ENCODE peak calls at places on chromosomes 3 and 15, in five cellular contexts. One of them, this sample, is unnamed.

GRCh38 chr15:65873271-65873670 is 4.0 kb downstream of the RAB11A start:
- DNase-seq in pancreas: no peak
- DNase-seq in heart left ventricle: no peak
- DNase-seq in stomach: no peak
- DNase-seq in breast epithelium: no peak
- DNase-seq in this sample: no peak

GRCh38 chr3:184350618-184351017 is 10.8 kb downstream of the CLCN2 start:
- DNase-seq in heart left ventricle: no peak
- DNase-seq in pancreas: no peak
- DNase-seq in stomach: no peak
- DNase-seq in breast epithelium: no peak
- DNase-seq in this sample: no peak

GRCh38 chr15:88631464-88632028 is 7.3 kb upstream of the ISG20 start:
- DNase-seq in breast epithelium: no peak
- DNase-seq in pancreas: no peak
- DNase-seq in heart left ventricle: no peak
- DNase-seq in stomach: no peak
- DNase-seq in this sample: no peak

GRCh38 chr3:126556637-126557414 is 1.9 kb downstream of the C3orf22 start:
- DNase-seq in breast epithelium: no peak
- DNase-seq in stomach: peak; percentile 5
- DNase-seq in heart left ventricle: no peak
- DNase-seq in pancreas: no peak
- DNase-seq in this sample: no peak

GRCh38 chr15:60026555-60026954 is 22.4 kb downstream of the FOXB1 start:
- DNase-seq in heart left ventricle: no peak
- DNase-seq in breast epithelium: no peak
- DNase-seq in pancreas: no peak
- DNase-seq in stomach: no peak
- DNase-seq in this sample: no peak

GRCh38 chr3:195247863-195248189 is 23.1 kb downstream of the XXYLT1 start:
- DNase-seq in pancreas: no peak
- DNase-seq in breast epithelium: no peak
- DNase-seq in stomach: no peak
- DNase-seq in heart left ventricle: peak; percentile 1
- DNase-seq in this sample: no peak

GRCh38 chr3:173502983-173503568 is 105.5 kb downstream of the NLGN1 start:
- DNase-seq in breast epithelium: no peak
- DNase-seq in stomach: no peak
- DNase-seq in heart left ventricle: peak; percentile 52
- DNase-seq in pancreas: no peak
- DNase-seq in this sample: no peak

GRCh38 chr3:156175570-156175969 is 55.2 kb downstream of the KCNAB1 start:
- DNase-seq in pancreas: no peak
- DNase-seq in breast epithelium: no peak
- DNase-seq in stomach: no peak
- DNase-seq in heart left ventricle: no peak
- DNase-seq in this sample: no peak

GRCh38 chr15:88541709-88542341 is 4.7 kb downstream of the DET1 start:
- DNase-seq in breast epithelium: no peak
- DNase-seq in heart left ventricle: no peak
- DNase-seq in stomach: no peak
- DNase-seq in pancreas: no peak
- DNase-seq in this sample: no peak

GRCh38 chr3:133964547-133964946 is 65.2 kb downstream of the SLCO2A1 start:
- DNase-seq in heart left ventricle: no peak
- DNase-seq in breast epithelium: no peak
- DNase-seq in stomach: no peak
- DNase-seq in pancreas: no peak
- DNase-seq in this sample: peak; percentile 9

GRCh38 chr3:72246685-72247084 is 461.7 kb upstream of the PROK2 start:
- DNase-seq in pancreas: no peak
- DNase-seq in breast epithelium: no peak
- DNase-seq in stomach: peak; percentile 41
- DNase-seq in heart left ventricle: peak; percentile 45
- DNase-seq in this sample: no peak

GRCh38 chr3:131812433-131812832 is 222.4 kb downstream of the CPNE4 start:
- DNase-seq in stomach: no peak
- DNase-seq in heart left ventricle: no peak
- DNase-seq in breast epithelium: no peak
- DNase-seq in pancreas: no peak
- DNase-seq in this sample: no peak

GRCh38 chr3:133572158-133573053 is 1.1 kb upstream of the CDV3 start:
- DNase-seq in breast epithelium: no peak
- DNase-seq in pancreas: no peak
- DNase-seq in heart left ventricle: no peak
- DNase-seq in stomach: no peak
- DNase-seq in this sample: no peak

GRCh38 chr15:62740141-62741004 is 302.2 kb upstream of the TPM1 start:
- DNase-seq in stomach: no peak
- DNase-seq in pancreas: no peak
- DNase-seq in heart left ventricle: no peak
- DNase-seq in breast epithelium: no peak
- DNase-seq in this sample: no peak

GRCh38 chr3:195907730-195908438 is 467 bp downstream of the TNK2 start:
- DNase-seq in breast epithelium: no peak
- DNase-seq in pancreas: no peak
- DNase-seq in stomach: peak; percentile 51
- DNase-seq in heart left ventricle: peak; percentile 42
- DNase-seq in this sample: no peak

GRCh38 chr3:164476631-164477030 is 601.7 kb downstream of the SI start:
- DNase-seq in breast epithelium: no peak
- DNase-seq in stomach: no peak
- DNase-seq in pancreas: no peak
- DNase-seq in heart left ventricle: no peak
- DNase-seq in this sample: no peak

GRCh38 chr3:159860727-159861126 is 127.9 kb upstream of the IL12A start:
- DNase-seq in heart left ventricle: no peak
- DNase-seq in pancreas: no peak
- DNase-seq in stomach: no peak
- DNase-seq in breast epithelium: no peak
- DNase-seq in this sample: no peak

GRCh38 chr15:82146990-82147461 is 101.2 kb upstream of the MEX3B start:
- DNase-seq in stomach: no peak
- DNase-seq in pancreas: peak; percentile 19
- DNase-seq in breast epithelium: no peak
- DNase-seq in heart left ventricle: no peak
- DNase-seq in this sample: no peak

GRCh38 chr3:15948403-15948802 is 150.6 kb upstream of the ANKRD28 start:
- DNase-seq in breast epithelium: no peak
- DNase-seq in stomach: no peak
- DNase-seq in heart left ventricle: no peak
- DNase-seq in pancreas: no peak
- DNase-seq in this sample: no peak

GRCh38 chr3:120013481-120013880 is 80.8 kb downstream of the GSK3B start:
- DNase-seq in pancreas: no peak
- DNase-seq in breast epithelium: no peak
- DNase-seq in heart left ventricle: no peak
- DNase-seq in stomach: no peak
- DNase-seq in this sample: no peak

GRCh38 chr3:107870989-107871638 is 219.7 kb downstream of the CD47 start:
- DNase-seq in breast epithelium: no peak
- DNase-seq in stomach: no peak
- DNase-seq in heart left ventricle: no peak
- DNase-seq in pancreas: no peak
- DNase-seq in this sample: no peak

GRCh38 chr3:173789530-173789929 is 392.0 kb downstream of the NLGN1 start:
- DNase-seq in breast epithelium: no peak
- DNase-seq in pancreas: no peak
- DNase-seq in heart left ventricle: no peak
- DNase-seq in stomach: no peak
- DNase-seq in this sample: no peak

GRCh38 chr3:183825380-183826161 is at the start of gene MAP6D1:
- DNase-seq in stomach: no peak
- DNase-seq in heart left ventricle: peak; percentile 30
- DNase-seq in pancreas: peak; percentile 39
- DNase-seq in breast epithelium: no peak
- DNase-seq in this sample: peak; percentile 54

GRCh38 chr3:73432021-73432722 is 192.6 kb downstream of the PDZRN3 start:
- DNase-seq in stomach: no peak
- DNase-seq in heart left ventricle: no peak
- DNase-seq in breast epithelium: no peak
- DNase-seq in pancreas: no peak
- DNase-seq in this sample: peak; percentile 22

GRCh38 chr3:108296239-108296638 is at the start of gene HHLA2:
- DNase-seq in heart left ventricle: no peak
- DNase-seq in stomach: no peak
- DNase-seq in breast epithelium: no peak
- DNase-seq in pancreas: no peak
- DNase-seq in this sample: no peak

GRCh38 chr15:73927003-73927475 is 777 bp downstream of the LOXL1 start:
- DNase-seq in pancreas: peak; percentile 79
- DNase-seq in breast epithelium: peak; percentile 70
- DNase-seq in heart left ventricle: no peak
- DNase-seq in stomach: peak; percentile 86
- DNase-seq in this sample: no peak

GRCh38 chr15:81265944-81266775 is 57.8 kb downstream of the STARD5 start:
- DNase-seq in pancreas: peak; percentile 78
- DNase-seq in stomach: peak; percentile 83
- DNase-seq in breast epithelium: peak; percentile 79
- DNase-seq in heart left ventricle: peak; percentile 75
- DNase-seq in this sample: peak; percentile 79

GRCh38 chr3:56137406-56137805 is 330.9 kb downstream of the ERC2 start:
- DNase-seq in heart left ventricle: no peak
- DNase-seq in pancreas: no peak
- DNase-seq in breast epithelium: no peak
- DNase-seq in stomach: no peak
- DNase-seq in this sample: no peak

GRCh38 chr15:40511093-40511471 is 40.3 kb downstream of the CHST14 start:
- DNase-seq in stomach: no peak
- DNase-seq in heart left ventricle: no peak
- DNase-seq in breast epithelium: no peak
- DNase-seq in pancreas: no peak
- DNase-seq in this sample: no peak

GRCh38 chr3:144774897-144775296 is 803.3 kb downstream of the DIPK2A start:
- DNase-seq in stomach: no peak
- DNase-seq in heart left ventricle: no peak
- DNase-seq in pancreas: no peak
- DNase-seq in breast epithelium: no peak
- DNase-seq in this sample: no peak

DNA sequence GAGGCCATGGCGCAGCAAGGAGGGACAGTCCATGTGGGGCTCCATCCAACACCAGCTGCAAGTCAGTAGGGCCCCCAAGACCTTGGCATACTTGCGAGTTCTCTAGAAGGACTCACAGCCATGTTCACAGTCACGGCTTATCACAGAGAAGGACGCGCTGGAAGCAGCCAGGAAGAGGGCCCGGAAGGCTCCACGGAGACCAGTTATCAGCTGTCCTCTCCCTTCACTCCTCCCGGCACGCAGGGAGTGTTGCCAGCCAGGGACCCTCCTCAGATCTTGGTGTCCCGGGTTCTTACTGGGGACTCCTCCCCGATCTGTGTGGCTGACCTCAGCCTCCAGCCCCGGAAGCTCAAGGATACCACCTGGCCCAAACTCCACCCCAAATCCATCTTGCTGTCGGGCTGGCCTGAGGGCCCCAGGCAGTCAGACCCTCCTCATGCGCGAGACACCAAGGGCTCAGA is 68.0 kb downstream of the SLTM start:
- DNase-seq in stomach: no peak
- DNase-seq in heart left ventricle: no peak
- DNase-seq in breast epithelium: no peak
- DNase-seq in pancreas: peak; percentile 20
- DNase-seq in this sample: no peak
- H3K27ac ChIP-seq in stomach: no peak overlapping the region
- H3K27ac ChIP-seq in heart left ventricle: no peak overlapping the region
- H3K27ac ChIP-seq in breast epithelium: no peak overlapping the region
- H3K27ac ChIP-seq in pancreas: peak overlapping the region; percentile 69
- H3K27ac ChIP-seq in this sample: no peak overlapping the region

GRCh38 chr3:152278674-152279427 is 10.1 kb downstream of the MBNL1 start:
- DNase-seq in pancreas: no peak
- DNase-seq in stomach: no peak
- DNase-seq in breast epithelium: no peak
- DNase-seq in heart left ventricle: no peak
- DNase-seq in this sample: no peak
- H3K4me3 ChIP-seq in pancreas: no peak overlapping the region
- H3K4me3 ChIP-seq in stomach: no peak overlapping the region
- H3K4me3 ChIP-seq in breast epithelium: no peak overlapping the region
- H3K4me3 ChIP-seq in heart left ventricle: no peak overlapping the region
- H3K4me3 ChIP-seq in this sample: no peak overlapping the region

DNA sequence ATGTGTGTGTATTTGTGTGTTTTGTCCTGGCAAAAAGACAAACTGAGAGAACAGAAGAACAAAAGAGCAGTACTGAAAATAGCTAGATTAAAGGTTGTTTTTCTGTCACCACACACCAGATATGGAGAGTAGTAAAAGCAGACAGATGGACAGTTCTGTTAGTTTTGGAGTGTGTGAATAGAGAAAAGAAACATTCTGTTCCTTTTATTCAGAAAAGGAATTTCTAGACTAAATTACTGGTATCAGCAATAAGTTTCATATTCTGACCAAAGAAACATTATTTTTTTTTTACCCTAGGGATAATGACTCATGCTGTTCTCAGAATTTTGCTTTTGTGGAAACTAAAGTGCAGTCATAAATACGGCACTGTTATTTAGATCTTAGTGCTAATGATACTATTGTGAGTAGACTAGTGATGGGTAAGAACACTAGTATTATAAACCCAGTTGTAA is 32.9 kb downstream of the PIK3CA start:
- DNase-seq in stomach: no peak
- DNase-seq in pancreas: no peak
- DNase-seq in breast epithelium: no peak
- DNase-seq in heart left ventricle: no peak
- DNase-seq in this sample: no peak
- H3K4me1 ChIP-seq in stomach: peaks cover 12% of the 10 kb centered on the region
- H3K4me1 ChIP-seq in pancreas: peaks cover 43% of the 10 kb centered on the region
- H3K4me1 ChIP-seq in breast epithelium: no peaks in the 10 kb centered on the region
- H3K4me1 ChIP-seq in heart left ventricle: peaks cover 66% of the 10 kb centered on the region
- H3K4me1 ChIP-seq in this sample: no peaks in the 10 kb centered on the region

DNA sequence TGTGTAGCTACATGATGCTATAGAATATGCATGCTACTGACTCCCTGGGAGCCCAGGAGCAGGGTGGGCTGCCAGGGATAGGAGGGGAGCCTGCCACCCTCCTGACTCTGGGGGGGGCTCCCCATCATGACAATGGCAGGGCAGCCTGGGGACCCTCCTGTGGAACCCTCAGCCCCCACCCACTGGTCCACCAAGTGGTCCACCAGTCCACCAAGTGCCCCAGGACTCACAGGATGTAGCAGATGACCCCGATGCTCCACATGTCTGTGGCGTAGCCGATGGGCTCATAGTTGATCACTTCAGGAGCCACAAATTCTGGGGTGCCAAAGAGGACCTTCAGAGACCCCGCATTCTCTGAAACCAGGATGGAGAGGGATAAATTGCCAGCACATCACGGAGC is 53.0 kb upstream of the HACD2 start:
- DNase-seq in breast epithelium: no peak
- DNase-seq in pancreas: no peak
- DNase-seq in stomach: no peak
- DNase-seq in heart left ventricle: no peak
- DNase-seq in this sample: no peak
- H3K27ac ChIP-seq in breast epithelium: peak overlapping the region; percentile 1
- H3K27ac ChIP-seq in pancreas: no peak overlapping the region
- H3K27ac ChIP-seq in stomach: no peak overlapping the region
- H3K27ac ChIP-seq in heart left ventricle: no peak overlapping the region
- H3K27ac ChIP-seq in this sample: no peak overlapping the region